ENCODE peak calls at places on chromosomes 12 and 14, in five cellular contexts. One of them, this sample, is unnamed.

GRCh38 chr12:111842556-111843396 is 748 bp downstream of the MAPKAPK5 start:
- DNase-seq in progenitor cell of endocrine pancreas: peak
- DNase-seq in sigmoid colon: no peak
- DNase-seq in mesendoderm: peak
- DNase-seq in activated CD4-positive, alpha-beta T cell treated with anti-CD3 and anti-CD28 coated beads, Interleukin-2, amount 10 ng/mL, durations not matched to agents 7 days and 5 days: no peak
- DNase-seq in this sample: peak

GRCh38 chr14:21868442-21869046 is 194.9 kb upstream of the OR4E1 start:
- DNase-seq in activated CD4-positive, alpha-beta T cell treated with anti-CD3 and anti-CD28 coated beads, Interleukin-2, amount 10 ng/mL, durations not matched to agents 7 days and 5 days: peak
- DNase-seq in sigmoid colon: no peak
- DNase-seq in mesendoderm: peak
- DNase-seq in progenitor cell of endocrine pancreas: peak
- DNase-seq in this sample: peak

GRCh38 chr12:99960312-99960711 is 24.4 kb downstream of the ANKS1B start:
- DNase-seq in sigmoid colon: no peak
- DNase-seq in activated CD4-positive, alpha-beta T cell treated with anti-CD3 and anti-CD28 coated beads, Interleukin-2, amount 10 ng/mL, durations not matched to agents 7 days and 5 days: no peak
- DNase-seq in mesendoderm: no peak
- DNase-seq in progenitor cell of endocrine pancreas: no peak
- DNase-seq in this sample: no peak

GRCh38 chr14:75274899-75275569 is 3.6 kb upstream of the FOS start:
- DNase-seq in sigmoid colon: peak
- DNase-seq in activated CD4-positive, alpha-beta T cell treated with anti-CD3 and anti-CD28 coated beads, Interleukin-2, amount 10 ng/mL, durations not matched to agents 7 days and 5 days: peak
- DNase-seq in mesendoderm: no peak
- DNase-seq in progenitor cell of endocrine pancreas: no peak
- DNase-seq in this sample: peak

GRCh38 chr12:5561057-5561456 is 129.1 kb downstream of the NTF3 start:
- DNase-seq in mesendoderm: peak
- DNase-seq in sigmoid colon: no peak
- DNase-seq in activated CD4-positive, alpha-beta T cell treated with anti-CD3 and anti-CD28 coated beads, Interleukin-2, amount 10 ng/mL, durations not matched to agents 7 days and 5 days: no peak
- DNase-seq in progenitor cell of endocrine pancreas: no peak
- DNase-seq in this sample: no peak

GRCh38 chr12:75878382-75878720 is 153.2 kb downstream of the PHLDA1 start:
- DNase-seq in sigmoid colon: no peak
- DNase-seq in activated CD4-positive, alpha-beta T cell treated with anti-CD3 and anti-CD28 coated beads, Interleukin-2, amount 10 ng/mL, durations not matched to agents 7 days and 5 days: no peak
- DNase-seq in progenitor cell of endocrine pancreas: no peak
- DNase-seq in mesendoderm: peak
- DNase-seq in this sample: no peak

GRCh38 chr14:94138256-94138655 is 8.9 kb upstream of the IFI27L2 start:
- DNase-seq in progenitor cell of endocrine pancreas: no peak
- DNase-seq in mesendoderm: no peak
- DNase-seq in activated CD4-positive, alpha-beta T cell treated with anti-CD3 and anti-CD28 coated beads, Interleukin-2, amount 10 ng/mL, durations not matched to agents 7 days and 5 days: no peak
- DNase-seq in sigmoid colon: no peak
- DNase-seq in this sample: no peak

GRCh38 chr12:108594-108993 is 42.0 kb downstream of the IQSEC3 start:
- DNase-seq in activated CD4-positive, alpha-beta T cell treated with anti-CD3 and anti-CD28 coated beads, Interleukin-2, amount 10 ng/mL, durations not matched to agents 7 days and 5 days: no peak
- DNase-seq in sigmoid colon: peak
- DNase-seq in progenitor cell of endocrine pancreas: no peak
- DNase-seq in mesendoderm: no peak
- DNase-seq in this sample: no peak

GRCh38 chr12:98403936-98404335 is 111.5 kb upstream of the TMPO start:
- DNase-seq in mesendoderm: no peak
- DNase-seq in sigmoid colon: no peak
- DNase-seq in progenitor cell of endocrine pancreas: no peak
- DNase-seq in activated CD4-positive, alpha-beta T cell treated with anti-CD3 and anti-CD28 coated beads, Interleukin-2, amount 10 ng/mL, durations not matched to agents 7 days and 5 days: no peak
- DNase-seq in this sample: no peak

GRCh38 chr12:42483534-42483857 is 106.0 kb downstream of the PRICKLE1 start:
- DNase-seq in progenitor cell of endocrine pancreas: peak
- DNase-seq in mesendoderm: no peak
- DNase-seq in activated CD4-positive, alpha-beta T cell treated with anti-CD3 and anti-CD28 coated beads, Interleukin-2, amount 10 ng/mL, durations not matched to agents 7 days and 5 days: no peak
- DNase-seq in sigmoid colon: peak
- DNase-seq in this sample: no peak

GRCh38 chr12:123757555-123757954 is 4.5 kb upstream of the DNAH10 start:
- DNase-seq in progenitor cell of endocrine pancreas: no peak
- DNase-seq in mesendoderm: no peak
- DNase-seq in sigmoid colon: no peak
- DNase-seq in activated CD4-positive, alpha-beta T cell treated with anti-CD3 and anti-CD28 coated beads, Interleukin-2, amount 10 ng/mL, durations not matched to agents 7 days and 5 days: no peak
- DNase-seq in this sample: no peak

GRCh38 chr12:86421333-86421732 is 165.1 kb upstream of the MGAT4C start:
- DNase-seq in sigmoid colon: no peak
- DNase-seq in mesendoderm: no peak
- DNase-seq in progenitor cell of endocrine pancreas: no peak
- DNase-seq in activated CD4-positive, alpha-beta T cell treated with anti-CD3 and anti-CD28 coated beads, Interleukin-2, amount 10 ng/mL, durations not matched to agents 7 days and 5 days: no peak
- DNase-seq in this sample: no peak

This sample was measured in T-helper 22 cell.